ENCODE peak calls at places on chromosomes 1 and 21, in eight cellular contexts. W, L, H, O, A, N, U and E are unnamed samples.

GRCh38 chr21:16169810-16170209 is 440.0 kb downstream of the USP25 start:
- DNase-seq in W (no peak), L (no peak), H (no peak), O (no peak), A (no peak), N (no peak), U (no peak), E (no peak)

GRCh38 chr1:158199840-158200239 is 19.1 kb downstream of the CD1D start:
- DNase-seq in W (no peak), L (no peak), H (no peak), O (peak), A (no peak), N (no peak), U (no peak), E (peak)

GRCh38 chr1:7641587-7642417 is 129.3 kb upstream of the VAMP3 start:
- DNase-seq in W (no peak), L (no peak), H (no peak), O (no peak), A (no peak), N (no peak), U (peak), E (no peak)

GRCh38 chr1:185279571-185279970 is 37.5 kb downstream of the IVNS1ABP start:
- DNase-seq in W (no peak), L (no peak), H (no peak), O (no peak), A (no peak), N (no peak), U (no peak), E (no peak)

GRCh38 chr1:219398815-219399396 is 214.0 kb downstream of the ZC3H11B start:
- DNase-seq in W (no peak), L (no peak), H (no peak), O (no peak), A (no peak), N (no peak), U (no peak), E (no peak)

GRCh38 chr1:197302775-197303174 is 34.7 kb downstream of the CRB1 start:
- DNase-seq in W (no peak), L (no peak), H (no peak), O (no peak), A (no peak), N (no peak), U (no peak), E (peak)

GRCh38 chr1:64302971-64303370 is 99.5 kb downstream of the UBE2U start:
- DNase-seq in W (no peak), L (no peak), H (no peak), O (no peak), A (no peak), N (no peak), U (no peak), E (no peak)

GRCh38 chr1:84632975-84633427 is 57.3 kb downstream of the SSX2IP start:
- DNase-seq in W (no peak), L (no peak), H (no peak), O (peak), A (no peak), N (no peak), U (no peak), E (peak)

GRCh38 chr1:25888426-25888987 is 13.0 kb upstream of the PAQR7 start:
- DNase-seq in W (no peak), L (no peak), H (no peak), O (no peak), A (no peak), N (no peak), U (no peak), E (no peak)

GRCh38 chr1:6614953-6615785 is 1.6 kb downstream of the PHF13 start:
- DNase-seq in W (peak), L (peak), H (no peak), O (no peak), A (no peak), N (no peak), U (peak), E (no peak)

GRCh38 chr1:200478945-200479558 is 69.2 kb upstream of the ZNF281 start:
- DNase-seq in W (no peak), L (no peak), H (no peak), O (peak), A (no peak), N (no peak), U (no peak), E (no peak)

GRCh38 chr1:150062113-150062512 is 5.5 kb upstream of the VPS45 start:
- DNase-seq in W (no peak), L (no peak), H (no peak), O (no peak), A (no peak), N (no peak), U (no peak), E (no peak)

GRCh38 chr21:41965045-41965444 is 11.2 kb upstream of the C2CD2 start:
- DNase-seq in W (no peak), L (no peak), H (no peak), O (no peak), A (no peak), N (no peak), U (no peak), E (no peak)

GRCh38 chr1:35925741-35926140 is 5.2 kb upstream of the AGO3 start:
- DNase-seq in W (no peak), L (no peak), H (no peak), O (no peak), A (no peak), N (no peak), U (no peak), E (no peak)

GRCh38 chr21:46004168-46004861 is 22.7 kb downstream of the COL6A1 start:
- DNase-seq in W (no peak), L (no peak), H (no peak), O (no peak), A (no peak), N (no peak), U (peak), E (no peak)

GRCh38 chr1:61247881-61248752 is 165.8 kb downstream of the NFIA start:
- DNase-seq in W (no peak), L (no peak), H (no peak), O (no peak), A (no peak), N (no peak), U (no peak), E (no peak)

GRCh38 chr1:71944006-71944405 is 338.3 kb downstream of the NEGR1 start:
- DNase-seq in W (no peak), L (no peak), H (no peak), O (no peak), A (no peak), N (no peak), U (no peak), E (no peak)